ENCODE peak calls at places on chromosomes 12 and 14, in ten cellular contexts. P is WTC11, B is fibroblast of pulmonary artery, N is heart left ventricle, G is endothelial cell, I is bronchial epithelial cell, M is A549, X is mesothelial cell of epicardium, S is AG10803, O is lung. T is an unnamed sample.
A peak's percentile ranks its signal among the peaks of the same experiment; 100 is the strongest.

GRCh38 chr12:51098611-51099010 is 15.2 kb upstream of the CSRNP2 start:
- DNase-seq in I (peak; percentile 28), S (no peak), X (no peak), M (no peak), P (no peak), O (no peak), N (no peak), G (no peak), B (no peak), T (no peak)

GRCh38 chr12:14059538-14059937 is 78.1 kb upstream of the GRIN2B start:
- DNase-seq in B (no peak), M (no peak), X (no peak), P (no peak), N (no peak), O (no peak), G (no peak), S (no peak), I (peak; percentile 42), T (no peak)

GRCh38 chr14:69285661-69286255 is 25.8 kb downstream of the GALNT16 start:
- DNase-seq in X (no peak), G (no peak), I (no peak), B (no peak), N (no peak), M (no peak), S (no peak), P (no peak), O (no peak), T (no peak)

GRCh38 chr12:40946612-40947194 is 241.4 kb upstream of the PDZRN4 start:
- DNase-seq in G (no peak), S (peak; percentile 39), X (no peak), B (peak; percentile 57), M (peak; percentile 51), I (peak; percentile 46), O (no peak), P (no peak), N (no peak), T (no peak)

GRCh38 chr14:75273272-75274044 is 5.2 kb upstream of the FOS start:
- DNase-seq in N (no peak), M (no peak), X (no peak), B (peak; percentile 91), P (no peak), S (peak; percentile 91), I (no peak), G (no peak), O (no peak), T (no peak)

GRCh38 chr12:102603021-102603420 is 122.7 kb upstream of the IGF1 start:
- DNase-seq in X (no peak), M (no peak), G (no peak), B (no peak), I (no peak), O (no peak), S (no peak), N (no peak), P (no peak), T (no peak)

GRCh38 chr14:76280221-76280620 is 95.7 kb upstream of the ESRRB start:
- DNase-seq in B (no peak), G (no peak), S (no peak), X (no peak), O (no peak), P (no peak), M (no peak), N (no peak), I (no peak), T (no peak)

GRCh38 chr14:51327376-51327775 is 87.3 kb downstream of the TMX1 start:
- DNase-seq in G (no peak), P (no peak), I (peak; percentile 33), B (peak; percentile 51), M (no peak), X (no peak), O (no peak), N (no peak), S (peak; percentile 78), T (no peak)

GRCh38 chr14:74275265-74275841 is 27.4 kb downstream of the ABCD4 start:
- DNase-seq in M (peak; percentile 24), B (peak; percentile 64), G (no peak), N (no peak), X (no peak), O (no peak), I (peak; percentile 68), P (no peak), S (peak; percentile 91), T (no peak)

GRCh38 chr12:17975239-17975638 is 114.8 kb downstream of the RERGL start:
- DNase-seq in P (no peak), I (no peak), G (no peak), X (no peak), N (no peak), M (no peak), B (no peak), O (no peak), S (no peak), T (no peak)

GRCh38 chr14:100072783-100073346 is 7.6 kb downstream of the EVL start:
- DNase-seq in I (peak; percentile 67), P (no peak), S (no peak), G (no peak), M (no peak), O (peak; percentile 52), N (no peak), B (no peak), X (no peak), T (no peak)

GRCh38 chr12:124683330-124683662 is 115.9 kb upstream of the NCOR2 start:
- DNase-seq in I (peak; percentile 82), M (peak; percentile 87), S (no peak), N (no peak), G (no peak), X (no peak), B (no peak), P (no peak), O (peak; percentile 73), T (no peak)

GRCh38 chr12:103791350-103791920 is 49.6 kb downstream of the NT5DC3 start:
- DNase-seq in N (no peak), G (no peak), S (no peak), O (no peak), I (no peak), P (no peak), M (no peak), B (no peak), X (no peak), T (no peak)

GRCh38 chr14:86787782-86788181 is 1205.2 kb downstream of the GALC start:
- DNase-seq in S (peak; percentile 61), P (no peak), I (no peak), M (no peak), G (no peak), N (no peak), O (no peak), B (peak; percentile 67), X (no peak), T (no peak)

GRCh38 chr14:29724991-29725390 is 202.7 kb downstream of the PRKD1 start:
- DNase-seq in G (no peak), N (no peak), B (peak; percentile 41), S (no peak), X (no peak), I (peak; percentile 43), P (peak; percentile 17), O (peak; percentile 29), M (peak; percentile 77), T (peak; percentile 14)

DNA sequence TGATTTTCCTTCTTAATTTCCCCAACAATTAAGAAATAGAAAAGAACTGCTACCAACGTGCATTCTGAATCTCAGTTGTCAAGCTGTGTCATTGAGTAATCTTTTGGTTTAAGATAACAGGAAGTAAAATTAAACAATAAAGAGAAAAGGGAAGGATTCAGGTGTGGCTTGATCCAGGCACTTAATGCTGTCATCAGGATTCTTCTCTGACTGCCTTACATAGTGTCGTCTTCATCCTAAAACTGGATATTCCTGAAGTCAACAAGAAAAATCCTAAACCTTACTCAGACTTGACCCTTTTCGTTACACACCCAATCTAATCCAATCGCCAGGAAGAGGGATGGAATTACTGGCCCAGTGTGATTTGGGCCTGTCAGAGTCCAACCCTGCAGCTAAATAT is 443.8 kb downstream of the MED13L start:
- DNase-seq in X (no peak), G (no peak), N (no peak), B (no peak), S (no peak), M (no peak), P (no peak), O (no peak), I (no peak), T (no peak)
- TF ChIP-seq CTCF in X (no peak), G (no peak), N (no peak), B (no peak), S (no peak), M (no peak), P (no peak), O (no peak), I (no peak), T (no peak)

GRCh38 chr12:93061414-93062099 is 132.5 kb upstream of the EEA1 start:
- DNase-seq in S (no peak), O (no peak), I (no peak), G (no peak), N (peak; percentile 58), M (no peak), X (no peak), P (no peak), B (no peak), T (no peak)
- TF ChIP-seq CTCF in S (no peak), O (no peak), I (no peak), G (no peak), N (no peak), M (no peak), X (no peak), P (no peak), B (no peak), T (no peak)

GRCh38 chr12:3964404-3964803 is 91.2 kb upstream of the PARP11 start:
- DNase-seq in S (no peak), G (peak; percentile 45), O (no peak), B (no peak), P (peak; percentile 71), X (no peak), I (no peak), M (peak; percentile 23), N (no peak), T (no peak)
- TF ChIP-seq CTCF in S (peak; percentile 16), G (no peak), O (no peak), B (peak; percentile 1), P (peak; percentile 11), X (no peak), I (no peak), M (no peak), N (peak; percentile 24), T (peak; percentile 56)

GRCh38 chr12:113844495-113845175 is 121.5 kb downstream of the RBM19 start:
- DNase-seq in P (no peak), I (no peak), X (no peak), G (no peak), B (no peak), S (no peak), M (no peak), N (no peak), O (no peak), T (no peak)

GRCh38 chr12:113847856-113848255 is 118.3 kb downstream of the RBM19 start:
- DNase-seq in O (no peak), G (no peak), X (no peak), M (no peak), N (no peak), B (no peak), P (no peak), S (no peak), I (no peak), T (no peak)

GRCh38 chr12:113846275-113846674 is 119.8 kb downstream of the RBM19 start:
- DNase-seq in I (no peak), X (no peak), P (no peak), B (no peak), S (peak; percentile 5), M (no peak), N (no peak), O (no peak), G (no peak), T (no peak)

GRCh38 chr12:113850309-113851056 is 115.6 kb downstream of the RBM19 start:
- DNase-seq in G (no peak), M (no peak), O (no peak), N (peak; percentile 65), B (peak; percentile 63), X (no peak), P (no peak), I (no peak), S (peak; percentile 11), T (no peak)

GRCh38 chr12:113846883-113847282 is 119.2 kb downstream of the RBM19 start:
- DNase-seq in I (no peak), O (no peak), M (no peak), P (no peak), S (no peak), B (no peak), G (no peak), N (no peak), X (no peak), T (no peak)
- TF ChIP-seq CTCF in I (no peak), O (no peak), M (no peak), P (no peak), S (no peak), B (no peak), G (no peak), N (no peak), X (no peak), T (no peak)